ENCODE peak calls at places on chromosome 17, in six cellular contexts. F, A, W, H, M and L are unnamed samples. For H3K4me1, the result is how much of the 10 kb centered on the place peaks cover.

GRCh38 chr17:7392696-7393612 is 1.4 kb downstream of the PLSCR3 start:
- DNase-seq in F (no peak), A (no peak), W (no peak), H (no peak), M (no peak), L (no peak)

GRCh38 chr17:83119987-83120864 is 40.8 kb downstream of the METRNL start:
- DNase-seq in F (no peak), A (no peak), W (peak), H (no peak), M (no peak), L (no peak)

GRCh38 chr17:21199856-21200255 is 14.1 kb downstream of the TMEM11 start:
- DNase-seq in F (no peak), A (no peak), W (no peak), H (no peak), M (no peak), L (no peak)

GRCh38 chr17:77066165-77066564 is 74.6 kb upstream of the SEC14L1 start:
- DNase-seq in F (no peak), A (no peak), W (no peak), H (no peak), M (no peak), L (no peak)

GRCh38 chr17:75854111-75854748 is 905 bp downstream of the WBP2 start:
- DNase-seq in F (no peak), A (peak), W (no peak), H (peak), M (no peak), L (peak)

GRCh38 chr17:42754782-42755181 is 6.2 kb upstream of the RAMP2 start:
- DNase-seq in F (no peak), A (peak), W (no peak), H (peak), M (no peak), L (no peak)

GRCh38 chr17:38761612-38762011 is 9.1 kb downstream of the PSMB3 start:
- DNase-seq in F (no peak), A (no peak), W (peak), H (no peak), M (no peak), L (no peak)

GRCh38 chr17:4772235-4772613 is 538 bp downstream of the TM4SF5 start:
- DNase-seq in F (no peak), A (no peak), W (no peak), H (no peak), M (no peak), L (no peak)

GRCh38 chr17:42586514-42587230 is 9.1 kb upstream of the PSMC3IP start:
- DNase-seq in F (no peak), A (no peak), W (no peak), H (no peak), M (no peak), L (no peak)

GRCh38 chr17:31456814-31457213 is 65.3 kb downstream of the RAB11FIP4 start:
- DNase-seq in F (no peak), A (no peak), W (no peak), H (no peak), M (no peak), L (no peak)

DNA sequence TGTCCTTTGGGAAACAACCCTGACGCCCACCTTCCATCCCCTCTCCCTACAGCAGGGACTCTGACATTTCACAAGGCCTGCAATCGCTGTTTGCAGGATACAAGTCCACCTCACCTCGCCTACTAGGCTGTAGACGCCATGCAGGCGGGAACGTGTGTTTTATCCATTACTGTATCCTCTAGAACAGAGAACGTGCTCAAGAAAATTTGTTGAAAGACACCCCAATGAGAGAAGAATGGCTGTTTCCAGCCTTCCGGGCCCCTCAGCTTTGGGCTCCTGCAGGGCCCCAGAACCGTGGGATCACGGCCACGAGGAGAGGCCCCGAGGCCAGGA is 1.5 kb upstream of the TTYH2 start:
- DNase-seq in F (no peak), A (no peak), W (no peak), H (no peak), M (no peak), L (no peak)
- H3K4me3 ChIP-seq in F (peak), A (no peak), W (no peak), H (peak), M (peak), L (no peak)

DNA sequence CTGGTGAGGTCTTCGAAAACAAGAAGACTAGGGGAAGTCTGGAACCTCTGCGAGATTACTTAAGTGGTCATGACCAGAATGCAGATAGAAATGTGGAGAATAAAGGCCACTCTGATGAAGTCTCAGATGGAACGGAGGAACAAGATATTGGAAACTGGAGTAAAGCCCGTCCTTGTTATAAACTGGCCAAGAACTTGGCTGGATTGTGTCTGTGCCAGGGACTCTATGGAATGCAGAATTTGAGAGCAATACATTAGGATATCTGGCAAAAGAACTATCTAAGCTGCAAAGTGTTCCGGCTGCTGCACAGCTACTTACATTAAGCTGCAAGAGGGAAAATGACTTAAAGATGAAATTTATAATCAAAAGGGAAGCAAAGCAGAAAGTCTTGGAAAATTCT is 44.8 kb upstream of the RAI1 start:
- DNase-seq in F (no peak), A (no peak), W (no peak), H (no peak), M (no peak), L (no peak)
- H3K4me1 ChIP-seq in F (under half), A (under half), W (under half), H (under half), M (under half), L (under half)

GRCh38 chr17:333626-334396 is 18.8 kb downstream of the RPH3AL start:
- DNase-seq in F (no peak), A (no peak), W (peak), H (peak), M (peak), L (no peak)

GRCh38 chr17:332558-333322 is 19.9 kb downstream of the RPH3AL start:
- DNase-seq in F (no peak), A (no peak), W (no peak), H (peak), M (no peak), L (no peak)

GRCh38 chr17:332023-332422 is 20.6 kb downstream of the RPH3AL start:
- DNase-seq in F (no peak), A (no peak), W (no peak), H (peak), M (no peak), L (no peak)

GRCh38 chr17:329794-330420 is 22.7 kb downstream of the RPH3AL start:
- DNase-seq in F (no peak), A (no peak), W (no peak), H (peak), M (no peak), L (no peak)

DNA sequence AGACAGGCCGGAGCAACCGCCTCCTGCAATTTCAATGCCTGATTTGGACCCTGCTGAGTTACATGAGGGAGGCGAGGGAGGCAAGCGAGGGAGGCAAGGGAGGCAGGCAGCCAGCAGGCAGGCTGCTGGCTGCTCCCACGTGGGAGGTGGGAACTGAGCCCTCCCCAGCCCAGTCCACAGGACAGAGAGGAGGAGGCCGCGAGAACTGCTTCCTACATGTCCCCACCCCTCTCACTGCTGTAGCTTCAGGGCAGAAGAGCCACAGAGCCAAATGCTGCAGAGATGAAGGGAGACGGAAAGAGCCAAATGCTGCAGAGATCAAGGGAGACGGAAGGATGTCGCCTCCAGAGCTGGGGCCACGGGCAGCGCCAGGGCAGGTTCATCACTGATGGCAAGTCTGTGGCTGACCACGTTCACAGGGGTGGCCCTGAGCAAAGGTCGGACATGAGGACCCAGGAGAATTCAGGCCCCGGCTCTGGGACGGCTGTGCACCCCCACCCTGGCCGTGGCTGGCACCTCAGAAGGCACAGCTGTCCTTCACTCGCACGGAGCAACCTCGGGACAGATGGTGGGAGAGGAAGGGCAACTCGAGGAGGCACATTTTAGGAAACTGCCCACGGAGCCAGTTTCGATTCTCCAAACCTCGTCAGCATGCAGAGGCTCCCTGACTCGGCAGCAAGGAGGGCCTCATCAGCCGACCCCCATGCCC is 21.5 kb downstream of the RPH3AL start:
- DNase-seq in F (peak), A (no peak), W (peak), H (peak), M (peak), L (no peak)
- H3K4me3 ChIP-seq in F (peak), A (no peak), W (no peak), H (peak), M (no peak), L (no peak)

DNA sequence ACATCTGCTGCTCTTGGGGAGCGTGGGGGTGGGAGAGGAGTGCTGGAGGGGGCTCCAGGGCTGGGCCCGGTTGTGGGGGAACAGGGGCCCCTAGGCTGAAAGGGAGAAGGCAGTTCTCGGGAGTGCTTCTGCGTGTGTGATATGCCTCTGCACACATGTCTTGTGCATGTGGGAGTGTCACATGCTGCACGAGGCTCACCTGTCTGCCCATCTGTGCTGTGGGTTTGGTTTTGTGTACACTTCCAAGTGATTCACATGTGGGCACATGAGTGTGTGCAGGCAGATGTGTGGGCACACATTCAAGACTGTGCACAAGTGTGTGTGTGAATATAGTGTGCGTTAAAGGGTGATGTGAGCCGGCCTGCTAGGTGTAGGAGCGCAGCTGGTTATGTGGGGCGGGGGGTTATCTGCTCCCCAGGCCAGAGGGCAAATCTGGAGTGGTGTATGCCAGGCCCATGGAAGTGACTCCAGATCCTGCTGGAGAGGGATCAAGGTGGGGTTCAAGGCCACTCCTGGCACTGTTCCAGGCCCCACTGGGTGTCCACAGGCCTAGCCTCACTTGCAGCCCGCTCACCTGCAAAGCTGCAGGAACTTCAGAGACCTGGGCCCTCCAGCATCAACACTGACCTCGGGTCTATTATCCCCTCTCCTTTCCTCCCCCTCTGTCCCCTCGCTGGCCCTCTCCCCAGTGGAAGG is 3.8 kb upstream of the BAHCC1 start:
- DNase-seq in F (no peak), A (no peak), W (no peak), H (no peak), M (no peak), L (no peak)
- H3K4me1 ChIP-seq in F (under half), A (under half), W (half or more), H (half or more), M (under half), L (under half)

DNA sequence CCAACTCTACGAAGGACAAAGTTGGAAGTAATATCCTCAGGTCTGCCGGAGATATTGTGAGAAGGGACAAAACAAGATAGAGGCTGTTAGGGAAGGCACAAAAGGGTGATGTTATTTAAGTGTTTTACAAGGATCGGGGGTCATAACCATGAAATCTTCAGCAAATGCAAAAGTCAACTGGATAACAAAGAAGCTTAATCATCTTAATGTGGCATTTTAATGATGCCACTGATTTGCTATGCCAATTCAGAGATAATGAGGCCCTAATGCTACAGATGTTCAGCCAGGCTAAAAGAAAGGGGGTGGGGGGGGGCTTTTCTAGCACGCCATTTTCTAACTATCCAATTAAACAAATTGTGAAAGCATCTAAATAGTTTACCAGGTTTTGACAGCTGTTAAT is 63.1 kb downstream of the IKZF3 start:
- DNase-seq in F (no peak), A (no peak), W (no peak), H (no peak), M (no peak), L (no peak)
- H3K4me3 ChIP-seq in F (no peak), A (no peak), W (peak), H (no peak), M (no peak), L (no peak)

GRCh38 chr17:2400877-2401425 is at the start of gene MNT:
- DNase-seq in F (peak), A (peak), W (peak), H (peak), M (peak), L (peak)

GRCh38 chr17:2398655-2399571 is 1.9 kb downstream of the MNT start:
- DNase-seq in F (peak), A (peak), W (peak), H (peak), M (peak), L (peak)

GRCh38 chr17:2401426-2402221 is 764 bp upstream of the MNT start:
- DNase-seq in F (peak), A (peak), W (peak), H (peak), M (peak), L (peak)

GRCh38 chr17:2399572-2400473 is 1.0 kb downstream of the MNT start:
- DNase-seq in F (peak), A (peak), W (peak), H (peak), M (peak), L (peak)

DNA sequence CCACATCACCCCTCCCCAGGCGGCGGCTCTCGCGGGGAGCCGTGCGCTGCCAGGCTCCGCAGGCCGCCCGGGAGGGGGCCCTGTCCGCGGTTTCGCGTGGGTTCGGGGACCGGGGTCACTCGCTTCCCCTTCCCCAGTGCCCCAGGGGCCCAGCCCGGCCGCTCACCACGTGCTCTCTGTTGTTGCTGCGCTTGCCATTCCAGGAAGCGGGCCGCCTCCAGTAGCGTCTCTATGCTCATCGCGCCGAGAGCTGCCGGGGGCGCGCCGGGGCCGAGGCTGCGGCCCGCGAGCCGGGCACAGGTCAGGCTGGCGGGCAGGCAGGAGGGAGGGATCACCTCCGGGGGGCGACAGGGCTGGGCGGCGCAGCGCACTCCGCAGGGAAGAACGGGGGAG is 390 bp downstream of the MNT start:
- DNase-seq in F (peak), A (no peak), W (peak), H (peak), M (peak), L (no peak)
- H3K4me1 ChIP-seq in F (under half), A (half or more), W (half or more), H (half or more), M (under half), L (half or more)